ENCODE peak calls at places on chromosomes 11 and 22, in six cellular contexts. S, N, Q, O, J and V are unnamed samples.
A peak's percentile ranks its signal among the peaks of the same experiment; 100 is the strongest.

GRCh38 chr22:48520888-48521600 is 1306.6 kb downstream of the BRD1 start:
- DNase-seq in S (no peak), N (no peak), Q (no peak), O (no peak), J (no peak), V (no peak)

GRCh38 chr11:47355283-47356128 is 3.0 kb upstream of the MYBPC3 start:
- DNase-seq in S (no peak), N (no peak), Q (peak; percentile 95), O (peak; percentile 47), J (peak; percentile 94), V (peak; percentile 60)

GRCh38 chr11:61850687-61851086 is 22.6 kb downstream of the FADS2 start:
- DNase-seq in S (no peak), N (no peak), Q (no peak), O (no peak), J (no peak), V (no peak)

GRCh38 chr22:48943567-48944432 is 883.9 kb downstream of the BRD1 start:
- DNase-seq in S (no peak), N (no peak), Q (no peak), O (peak; percentile 18), J (no peak), V (peak; percentile 49)

GRCh38 chr11:47328449-47329390 is 23.8 kb downstream of the MYBPC3 start:
- DNase-seq in S (no peak), N (no peak), Q (no peak), O (no peak), J (no peak), V (no peak)

GRCh38 chr11:12842933-12843636 is 166.0 kb upstream of the RASSF10 start:
- DNase-seq in S (no peak), N (no peak), Q (peak; percentile 96), O (no peak), J (peak; percentile 18), V (no peak)

GRCh38 chr11:1455763-1456060 is 30.9 kb downstream of the MOB2 start:
- DNase-seq in S (no peak), N (no peak), Q (no peak), O (no peak), J (no peak), V (no peak)

GRCh38 chr11:134911514-134912180 is 499.6 kb upstream of the B3GAT1 start:
- DNase-seq in S (no peak), N (no peak), Q (no peak), O (no peak), J (no peak), V (no peak)

GRCh38 chr11:69530278-69531070 is 49.0 kb downstream of the LINC01488 start:
- DNase-seq in S (no peak), N (no peak), Q (no peak), O (no peak), J (no peak), V (peak; percentile 89)

GRCh38 chr11:111691731-111692130 is 74.5 kb downstream of the PPP2R1B start:
- DNase-seq in S (no peak), N (no peak), Q (no peak), O (no peak), J (no peak), V (no peak)

GRCh38 chr11:114821626-114822025 is 143.3 kb downstream of the NXPE2 start:
- DNase-seq in S (no peak), N (no peak), Q (no peak), O (no peak), J (no peak), V (peak; percentile 17)

GRCh38 chr11:46036969-46037368 is 84.3 kb downstream of the PHF21A start:
- DNase-seq in S (no peak), N (no peak), Q (no peak), O (no peak), J (no peak), V (no peak)

GRCh38 chr11:31725176-31725575 is 85.9 kb downstream of the PAX6 start:
- DNase-seq in S (no peak), N (no peak), Q (no peak), O (no peak), J (no peak), V (no peak)